ENCODE peak calls at places on chromosomes 11 and 22, in four cellular contexts. M is PC-3, T is hepatocyte, D is breast epithelium. H is an unnamed sample. For H3K4me1, the result is how much of the 10 kb centered on the place peaks cover.

GRCh38 chr11:133104014-133104753 is 428.1 kb downstream of the OPCML start:
- DNase-seq in M (no peak), T (no peak), D (no peak), H (no peak)

GRCh38 chr11:91773090-91773489 is 451.5 kb upstream of the FAT3 start:
- DNase-seq in M (peak), T (no peak), D (no peak), H (no peak)

GRCh38 chr11:68942090-68942620 is 38.5 kb downstream of the IGHMBP2 start:
- DNase-seq in M (no peak), T (no peak), D (no peak), H (no peak)

GRCh38 chr11:75852406-75853017 is 37.5 kb downstream of the UVRAG start:
- DNase-seq in M (no peak), T (no peak), D (no peak), H (no peak)

GRCh38 chr11:116835791-116836647 is 1.4 kb downstream of the APOA1 start:
- DNase-seq in M (peak), T (peak), D (peak), H (peak)

GRCh38 chr11:110367571-110367970 is 62.2 kb upstream of the FDX1 start:
- DNase-seq in M (peak), T (no peak), D (no peak), H (no peak)

GRCh38 chr11:112996924-112997323 is 35.7 kb downstream of the NCAM1 start:
- DNase-seq in M (no peak), T (no peak), D (no peak), H (no peak)

GRCh38 chr11:13923716-13924650 is 38.5 kb upstream of the SPON1 start:
- DNase-seq in M (peak), T (no peak), D (no peak), H (peak)

GRCh38 chr11:46072172-46072964 is 48.9 kb downstream of the PHF21A start:
- DNase-seq in M (no peak), T (no peak), D (no peak), H (no peak)

GRCh38 chr11:22659783-22660182 is 6.6 kb upstream of the GAS2 start:
- DNase-seq in M (no peak), T (no peak), D (no peak), H (no peak)

GRCh38 chr22:21861856-21862255 is 5.6 kb downstream of the MAPK1 start:
- DNase-seq in M (no peak), T (no peak), D (no peak), H (no peak)

GRCh38 chr11:32154275-32154674 is 63.4 kb downstream of the RCN1 start:
- DNase-seq in M (peak), T (no peak), D (no peak), H (no peak)

GRCh38 chr22:49103314-49104052 is 724.2 kb downstream of the BRD1 start:
- DNase-seq in M (no peak), T (no peak), D (no peak), H (no peak)

GRCh38 chr11:76049506-76049905 is 156.8 kb downstream of the WNT11 start:
- DNase-seq in M (no peak), T (no peak), D (no peak), H (no peak)

GRCh38 chr22:24763872-24764485 is 10.5 kb downstream of the PIWIL3 start:
- DNase-seq in M (no peak), T (no peak), D (no peak), H (no peak)

DNA sequence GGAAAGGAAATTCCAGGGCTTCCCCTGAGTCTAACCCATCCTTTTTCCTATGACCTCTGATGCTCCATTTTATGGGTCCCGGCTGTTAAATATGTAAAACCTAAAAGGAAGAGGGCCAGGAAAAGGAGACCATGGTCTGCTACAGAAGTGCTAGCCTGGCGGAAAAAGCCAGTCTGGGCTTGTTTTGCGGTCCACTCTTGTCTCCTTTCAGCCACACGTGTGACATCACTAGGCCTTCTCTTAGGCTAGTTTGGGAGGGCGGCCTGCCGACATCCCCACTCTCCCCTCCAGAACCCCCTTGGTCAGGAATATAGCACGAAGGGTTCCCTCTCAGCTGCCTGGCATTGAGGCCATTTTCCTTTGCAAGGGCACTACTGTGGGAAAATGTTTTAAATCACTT is 86.8 kb downstream of the UBASH3B start:
- DNase-seq in M (no peak), T (no peak), D (no peak), H (no peak)
- H3K4me3 ChIP-seq in M (no peak), T (no peak), D (no peak), H (no peak)

DNA sequence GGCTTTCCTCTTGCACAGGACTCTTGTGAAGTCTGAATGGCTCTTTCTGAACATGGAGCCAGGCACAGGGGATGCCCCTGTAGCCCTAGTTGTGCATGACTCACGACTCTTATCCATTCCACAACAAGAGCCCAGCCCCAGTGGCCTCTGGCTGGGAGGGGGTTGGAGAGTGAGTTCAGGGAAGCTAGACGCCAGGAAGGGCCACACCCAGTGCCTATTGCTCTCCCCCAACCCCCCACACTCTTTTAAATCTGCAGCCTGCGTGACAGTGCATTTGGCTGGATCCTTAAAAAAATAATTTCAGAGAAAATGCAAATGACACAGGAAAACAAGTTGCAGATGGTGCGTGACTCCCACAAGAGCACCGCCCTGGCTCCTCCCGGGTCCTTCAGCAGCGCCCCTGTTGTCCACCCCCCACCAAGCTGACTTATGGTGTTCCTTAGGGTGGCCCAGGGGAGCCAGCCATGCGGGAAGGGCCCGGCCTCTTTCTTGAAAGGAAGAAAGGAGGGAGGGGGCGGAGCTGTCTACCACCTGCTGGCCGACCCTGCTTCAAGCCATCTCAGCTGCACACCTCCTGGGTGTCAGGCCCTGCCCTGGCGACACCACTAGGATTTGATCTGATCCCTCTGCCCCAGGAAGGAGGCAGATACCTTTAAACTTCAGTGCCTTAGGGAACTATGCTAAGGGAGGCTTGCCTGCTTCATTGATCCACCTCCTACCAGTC is 74.7 kb downstream of the MN1 start:
- DNase-seq in M (peak), T (peak), D (no peak), H (no peak)
- H3K27ac ChIP-seq in M (peak), T (peak), D (peak), H (no peak)

DNA sequence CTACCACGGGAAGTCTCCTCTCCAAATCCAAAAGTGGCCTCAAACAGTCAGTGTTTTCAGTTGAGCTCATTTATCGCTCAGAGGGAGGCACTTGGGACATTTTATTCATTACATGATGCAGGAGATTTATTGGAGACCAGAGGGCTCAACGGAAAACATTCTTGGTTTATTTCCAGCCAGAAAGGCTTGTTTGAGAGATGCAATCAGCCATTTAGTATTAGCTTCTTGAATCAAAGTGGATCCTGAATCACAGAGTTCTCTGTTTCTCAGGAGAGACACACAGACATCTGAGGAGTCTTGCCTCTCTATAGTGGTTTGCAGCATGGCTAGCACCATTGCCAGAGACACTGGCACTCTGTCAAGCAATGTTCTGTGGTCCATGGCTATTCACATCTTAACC is 31.5 kb downstream of the CD44 start:
- DNase-seq in M (no peak), T (no peak), D (no peak), H (no peak)
- H3K4me1 ChIP-seq in M (half or more), T (under half), D (under half), H (half or more)

DNA sequence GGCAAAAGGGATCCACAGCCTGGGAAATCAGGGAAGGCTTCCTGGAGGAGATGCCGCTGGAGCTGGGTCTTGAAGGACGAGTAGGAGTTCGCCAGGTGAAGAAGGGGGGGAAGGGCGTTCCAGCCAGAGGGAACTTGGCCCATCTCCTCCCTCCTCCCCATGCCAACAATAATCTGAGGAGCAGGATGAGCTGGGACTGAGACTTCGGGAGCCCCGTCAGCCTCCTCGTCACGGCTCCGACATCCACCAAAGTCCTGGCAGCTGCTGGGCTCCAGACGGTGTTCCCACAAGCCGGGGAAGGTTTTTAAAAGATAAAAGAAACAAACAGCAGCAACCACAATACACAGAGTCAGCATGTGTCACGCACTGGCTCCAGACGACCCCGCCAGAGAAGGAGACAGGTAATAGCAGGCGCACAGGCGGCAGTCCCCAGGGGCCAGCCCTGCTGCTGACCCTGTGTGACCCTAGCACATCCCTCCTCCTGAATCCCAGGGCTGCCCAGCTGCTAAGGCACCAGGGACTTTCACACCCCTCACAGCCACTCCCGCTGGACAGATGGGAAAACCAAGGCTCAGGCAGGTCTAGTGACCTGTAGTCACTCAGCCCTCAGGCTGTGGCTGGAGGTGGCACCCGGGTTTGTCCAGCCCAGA is 37.3 kb downstream of the NUP50 start:
- DNase-seq in M (peak), T (no peak), D (no peak), H (no peak)
- H3K4me3 ChIP-seq in M (peak), T (no peak), D (no peak), H (no peak)

GRCh38 chr22:42959472-42960145 is 55.3 kb downstream of the PACSIN2 start:
- DNase-seq in M (no peak), T (peak), D (peak), H (no peak)

GRCh38 chr22:42960146-42960509 is 54.8 kb downstream of the PACSIN2 start:
- DNase-seq in M (no peak), T (no peak), D (peak), H (no peak)

GRCh38 chr22:42962295-42963230 is 52.4 kb downstream of the PACSIN2 start:
- DNase-seq in M (no peak), T (peak), D (no peak), H (no peak)

GRCh38 chr22:42963231-42963595 is 51.7 kb downstream of the PACSIN2 start:
- DNase-seq in M (no peak), T (no peak), D (no peak), H (no peak)

DNA sequence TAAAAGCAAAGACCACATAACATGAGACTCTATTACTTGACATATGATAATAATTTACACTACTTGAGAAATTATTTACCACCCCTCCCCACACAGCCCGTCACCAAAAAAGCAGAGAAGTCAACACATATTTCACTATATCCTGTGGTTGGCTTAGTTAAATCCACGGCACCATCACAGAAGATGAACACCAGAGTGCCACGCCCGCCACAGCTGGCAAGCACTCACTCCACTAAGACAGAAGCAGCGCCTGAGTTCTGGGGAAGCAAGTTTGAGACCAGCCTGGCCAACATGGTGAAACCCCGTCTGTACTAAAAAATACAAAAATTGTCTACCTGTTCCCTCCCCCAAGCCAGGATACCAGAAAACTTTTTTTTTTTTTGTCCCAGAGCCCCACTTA is 53.1 kb downstream of the PACSIN2 start:
- DNase-seq in M (no peak), T (no peak), D (no peak), H (no peak)
- H3K27ac ChIP-seq in M (no peak), T (peak), D (no peak), H (no peak)

H was measured in CD8-positive, alpha-beta T cell.